ENCODE peak calls at places on chromosome 20, in ten cellular contexts. W is astrocyte of the spinal cord; X is bronchial epithelial cell; N is adrenal gland; Q is CD8-positive, alpha-beta T cell; L is pancreas; U is lung; I is GM23338; D is Peyer's patch; M is AG10803. C is an unnamed sample.

GRCh38 chr20:50115041-50115512 is 2.1 kb upstream of the UBE2V1 start:
- DNase-seq in X (no peak), I (no peak), Q (no peak), W (no peak), M (no peak), L (no peak), D (no peak), N (no peak), U (no peak), C (no peak)

GRCh38 chr20:59776626-59777320 is 156.7 kb downstream of the SYCP2 start:
- DNase-seq in M (no peak), X (no peak), D (no peak), I (no peak), N (no peak), W (no peak), U (no peak), L (no peak), Q (no peak), C (no peak)

GRCh38 chr20:40532103-40532502 is 156.9 kb downstream of the MAFB start:
- DNase-seq in L (no peak), U (no peak), N (no peak), Q (no peak), W (no peak), X (peak), M (no peak), D (no peak), I (peak), C (peak)

GRCh38 chr20:34582911-34583310 is 24.4 kb downstream of the MAP1LC3A start:
- DNase-seq in L (no peak), D (no peak), M (peak), Q (no peak), I (no peak), U (no peak), N (no peak), W (no peak), X (no peak), C (peak)

GRCh38 chr20:50318709-50319108 is 128.1 kb downstream of the CEBPB start:
- DNase-seq in Q (no peak), N (no peak), X (no peak), U (no peak), W (no peak), I (no peak), D (no peak), M (no peak), L (no peak), C (peak)

GRCh38 chr20:13348301-13349239 is 127.5 kb downstream of the ISM1 start:
- DNase-seq in L (no peak), W (peak), I (no peak), Q (no peak), U (no peak), M (peak), D (no peak), X (no peak), N (no peak), C (no peak)

GRCh38 chr20:62964700-62965099 is 12.2 kb downstream of the SLC17A9 start:
- DNase-seq in W (no peak), Q (no peak), X (no peak), L (no peak), I (no peak), M (no peak), D (no peak), U (no peak), N (no peak), C (peak)

GRCh38 chr20:1144401-1145172 is 26.2 kb downstream of the PSMF1 start:
- DNase-seq in U (no peak), W (no peak), L (no peak), X (no peak), I (no peak), Q (no peak), N (no peak), D (no peak), M (no peak), C (no peak)

GRCh38 chr20:7151666-7152065 is 384.2 kb downstream of the BMP2 start:
- DNase-seq in I (no peak), Q (no peak), U (no peak), N (no peak), L (no peak), M (no peak), X (peak), D (no peak), W (peak), C (peak)

GRCh38 chr20:2814076-2814475 is 711 bp upstream of the C20orf141 start:
- DNase-seq in M (no peak), I (no peak), Q (no peak), U (no peak), N (no peak), X (peak), L (no peak), W (no peak), D (no peak), C (no peak)

GRCh38 chr20:62752671-62753501 is 43.4 kb upstream of the MRGBP start:
- DNase-seq in W (no peak), N (no peak), Q (no peak), M (no peak), I (no peak), D (no peak), X (no peak), U (no peak), L (no peak), C (no peak)

GRCh38 chr20:444862-445426 is 17.4 kb downstream of the TBC1D20 start:
- DNase-seq in Q (no peak), I (no peak), U (no peak), M (peak), W (peak), X (peak), D (no peak), N (peak), L (no peak), C (peak)

GRCh38 chr20:3922983-3923339 is 33.8 kb downstream of the PANK2 start:
- DNase-seq in L (no peak), M (no peak), I (no peak), Q (no peak), W (no peak), U (no peak), X (no peak), D (no peak), N (no peak), C (no peak)

GRCh38 chr20:4091332-4092135 is 76.2 kb upstream of the RNF24 start:
- DNase-seq in X (peak), U (peak), W (peak), N (peak), I (peak), M (peak), D (peak), Q (no peak), L (peak), C (peak)

GRCh38 chr20:20664795-20665194 is 47.6 kb downstream of the RALGAPA2 start:
- DNase-seq in L (no peak), M (no peak), U (no peak), N (peak), D (no peak), I (peak), Q (no peak), X (peak), W (peak), C (peak)

GRCh38 chr20:25023316-25023715 is 30.8 kb upstream of the APMAP start:
- DNase-seq in Q (no peak), D (no peak), M (no peak), I (no peak), N (no peak), U (no peak), W (no peak), L (peak), X (no peak), C (no peak)

GRCh38 chr20:3010985-3011723 is 32.3 kb upstream of the GNRH2 start:
- DNase-seq in X (peak), D (no peak), I (no peak), Q (no peak), L (no peak), U (no peak), M (peak), W (peak), N (no peak), C (peak)

GRCh38 chr20:49936153-49937022 is at the start of gene RNF114:
- DNase-seq in N (peak), I (peak), W (peak), L (peak), U (peak), M (peak), X (peak), Q (peak), D (peak), C (peak)

GRCh38 chr20:59948828-59949720 is 8.9 kb downstream of the FAM217B start:
- DNase-seq in Q (no peak), N (peak), D (no peak), M (peak), L (no peak), X (peak), U (no peak), W (peak), I (peak), C (peak)

GRCh38 chr20:20369353-20370086 is 1.6 kb downstream of the INSM1 start:
- DNase-seq in X (peak), L (no peak), U (no peak), Q (no peak), N (no peak), D (no peak), W (no peak), I (peak), M (no peak), C (peak)

GRCh38 chr20:2446845-2447244 is 23.7 kb downstream of the SNRPB start:
- DNase-seq in I (peak), M (no peak), Q (no peak), D (no peak), N (no peak), L (no peak), X (no peak), W (no peak), U (no peak), C (no peak)

GRCh38 chr20:56360133-56360898 is 1.5 kb downstream of the FAM210B start:
- DNase-seq in U (no peak), X (no peak), N (peak), M (no peak), W (no peak), L (peak), Q (no peak), D (no peak), I (no peak), C (no peak)

GRCh38 chr20:63273635-63274380 is 1.2 kb downstream of the ARFGAP1 start:
- DNase-seq in U (no peak), X (peak), I (no peak), W (peak), L (no peak), M (peak), N (no peak), D (no peak), Q (no peak), C (peak)

GRCh38 chr20:50303573-50304500 is 113.2 kb downstream of the CEBPB start:
- DNase-seq in N (peak), I (no peak), Q (no peak), U (peak), X (peak), L (peak), M (peak), W (peak), D (peak), C (peak)

GRCh38 chr20:38725959-38726848 is 1.9 kb downstream of the SLC32A1 start:
- DNase-seq in N (no peak), M (peak), L (no peak), U (no peak), I (peak), X (no peak), W (no peak), Q (no peak), D (peak), C (peak)

GRCh38 chr20:60804240-60804917 is 447.7 kb upstream of the CDH4 start:
- DNase-seq in M (no peak), D (no peak), Q (no peak), I (peak), U (no peak), X (no peak), L (no peak), N (no peak), W (no peak), C (no peak)

GRCh38 chr20:25686081-25687077 is 10.3 kb downstream of the ZNF337 start:
- DNase-seq in D (no peak), U (no peak), N (no peak), L (no peak), Q (no peak), X (no peak), M (no peak), I (no peak), W (no peak), C (no peak)

GRCh38 chr20:57352305-57352704 is 1.2 kb downstream of the RAE1 start:
- DNase-seq in I (no peak), U (no peak), W (no peak), X (no peak), M (no peak), Q (no peak), D (no peak), L (no peak), N (no peak), C (no peak)

GRCh38 chr20:41228858-41229257 is 88.7 kb downstream of the ZHX3 start:
- DNase-seq in D (no peak), X (no peak), Q (no peak), M (no peak), U (no peak), I (no peak), L (no peak), N (no peak), W (no peak), C (no peak)

GRCh38 chr20:10861086-10861485 is 187.3 kb upstream of the JAG1 start:
- DNase-seq in I (no peak), Q (no peak), L (no peak), N (no peak), W (peak), X (peak), D (no peak), U (no peak), M (peak), C (peak)

GRCh38 chr20:25750765-25751696 is 54.4 kb upstream of the ZNF337 start:
- DNase-seq in Q (peak), W (peak), I (peak), N (peak), U (peak), M (peak), D (no peak), L (peak), X (peak), C (peak)

GRCh38 chr20:17610566-17611289 is 40.9 kb downstream of the DSTN start:
- DNase-seq in U (no peak), I (peak), M (peak), D (peak), N (no peak), L (peak), W (no peak), X (no peak), Q (peak), C (peak)

GRCh38 chr20:17972121-17972520 is 3.3 kb downstream of the MGME1 start:
- DNase-seq in U (no peak), L (no peak), I (no peak), D (no peak), N (no peak), M (no peak), Q (no peak), X (no peak), W (peak), C (no peak)

GRCh38 chr20:43947316-43947710 is 32.7 kb downstream of the TOX2 start:
- DNase-seq in W (no peak), X (no peak), Q (no peak), U (no peak), N (no peak), I (no peak), M (peak), L (no peak), D (no peak), C (no peak)

GRCh38 chr20:43946659-43947315 is 32.1 kb downstream of the TOX2 start:
- DNase-seq in W (no peak), D (no peak), U (no peak), L (no peak), N (no peak), I (no peak), Q (no peak), M (no peak), X (no peak), C (no peak)

GRCh38 chr20:43949741-43950618 is 35.3 kb downstream of the TOX2 start:
- DNase-seq in L (no peak), Q (peak), I (no peak), W (no peak), X (no peak), M (no peak), D (peak), N (peak), U (peak), C (no peak)

GRCh38 chr20:43949248-43949647 is 34.6 kb downstream of the TOX2 start:
- DNase-seq in Q (no peak), D (no peak), I (no peak), X (no peak), N (no peak), U (no peak), L (no peak), M (no peak), W (no peak), C (no peak)

GRCh38 chr20:43948455-43948854 is 33.8 kb downstream of the TOX2 start:
- DNase-seq in N (no peak), L (no peak), W (no peak), D (no peak), Q (no peak), M (no peak), U (no peak), X (no peak), I (no peak), C (no peak)
- H3K4me3 ChIP-seq in N (no peak), L (no peak), W (no peak), D (no peak), Q (no peak), M (no peak), U (no peak), X (no peak), I (no peak), C (no peak)

GRCh38 chr20:54126809-54127655 is 46.8 kb downstream of the CYP24A1 start:
- DNase-seq in D (no peak), I (no peak), W (no peak), L (no peak), N (no peak), Q (no peak), U (no peak), M (no peak), X (no peak), C (peak)
- TF ChIP-seq CTCF in D (no peak), I (no peak), W (no peak), L (no peak), N (no peak), Q (no peak), U (no peak), M (no peak), X (no peak), C (no peak)

DNA sequence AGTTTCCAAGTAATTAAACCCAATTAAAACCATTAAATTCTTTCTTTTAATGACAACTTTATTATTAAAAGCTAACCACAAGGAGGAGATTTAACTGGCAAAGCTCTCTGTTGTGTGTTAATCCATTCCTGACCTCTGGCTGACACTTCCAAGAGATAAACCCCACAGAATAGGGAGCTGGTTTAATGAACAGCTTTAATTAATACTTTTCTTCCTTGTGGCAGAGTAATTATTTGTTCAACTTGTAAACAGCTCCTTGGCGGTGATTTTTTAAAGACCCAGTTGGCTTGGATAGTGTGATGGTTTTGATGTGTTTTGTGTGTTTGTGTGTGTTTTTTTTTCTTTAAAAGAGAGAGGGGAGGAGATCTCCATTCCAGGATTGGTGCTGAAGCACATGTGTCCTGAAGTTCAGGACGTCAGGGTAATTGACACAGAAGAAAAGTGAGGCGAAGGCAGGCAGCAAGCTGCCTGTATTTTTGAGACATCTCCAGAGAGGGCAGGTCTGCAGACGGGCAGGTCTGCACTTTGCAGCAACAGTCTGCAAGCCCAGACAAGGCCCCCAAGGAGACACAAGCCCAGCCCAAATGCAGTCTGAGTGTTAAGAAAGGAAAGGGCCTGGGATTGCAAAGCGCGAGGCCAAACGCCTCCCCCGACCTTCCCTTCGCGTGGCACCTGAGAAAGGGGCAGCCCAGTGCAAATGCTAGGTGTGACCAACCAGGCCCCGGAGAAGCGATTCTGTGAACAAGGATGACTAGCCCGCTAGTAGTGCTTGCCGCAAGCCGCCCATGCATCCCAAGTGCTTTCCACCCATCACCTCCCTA is 230.7 kb downstream of the ZMYND8 start:
- DNase-seq in X (peak), U (no peak), L (no peak), Q (no peak), M (peak), D (no peak), N (no peak), W (no peak), I (peak), C (peak)
- H3K4me3 ChIP-seq in X (no peak), U (no peak), L (no peak), Q (no peak), M (no peak), D (no peak), N (no peak), W (no peak), I (no peak), C (no peak)

GRCh38 chr20:58639182-58640146 is 11.6 kb upstream of the STX16 start:
- DNase-seq in I (no peak), M (no peak), D (no peak), W (no peak), U (no peak), Q (no peak), N (no peak), X (no peak), L (no peak), C (no peak)
- TF ChIP-seq CTCF in I (no peak), M (peak), D (no peak), W (peak), U (no peak), Q (no peak), N (peak), X (no peak), L (no peak), C (no peak)

DNA sequence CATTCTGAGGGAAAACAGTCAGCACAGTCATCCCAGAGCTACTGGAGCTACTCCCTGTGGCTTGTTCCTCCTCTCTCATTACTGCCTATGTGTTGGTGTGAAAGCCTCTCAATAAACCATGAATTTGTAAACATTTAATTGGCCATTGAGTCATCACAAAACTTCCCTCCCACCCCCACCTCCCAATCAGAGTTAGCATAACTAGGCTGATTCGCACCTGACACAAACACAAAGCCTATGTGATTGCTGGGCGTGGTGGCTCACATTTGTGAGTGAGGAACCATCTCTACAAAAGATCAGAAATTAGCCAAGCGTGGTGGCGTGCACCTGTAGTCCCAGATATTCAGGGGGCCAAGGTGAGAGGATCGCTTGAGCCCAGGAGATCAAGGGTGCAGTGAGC is 17.1 kb upstream of the SNTA1 start:
- DNase-seq in I (no peak), M (no peak), X (peak), Q (no peak), D (no peak), U (no peak), W (no peak), L (no peak), N (no peak), C (peak)
- H3K4me3 ChIP-seq in I (no peak), M (no peak), X (no peak), Q (no peak), D (no peak), U (no peak), W (no peak), L (no peak), N (no peak), C (no peak)

GRCh38 chr20:37543828-37544227 is 16.2 kb upstream of the BLCAP start:
- DNase-seq in D (no peak), I (peak), N (peak), X (peak), M (peak), L (no peak), U (no peak), W (no peak), Q (no peak), C (peak)
- TF ChIP-seq CTCF in D (peak), I (peak), N (peak), X (peak), M (peak), L (no peak), U (no peak), W (peak), Q (no peak), C (peak)

DNA sequence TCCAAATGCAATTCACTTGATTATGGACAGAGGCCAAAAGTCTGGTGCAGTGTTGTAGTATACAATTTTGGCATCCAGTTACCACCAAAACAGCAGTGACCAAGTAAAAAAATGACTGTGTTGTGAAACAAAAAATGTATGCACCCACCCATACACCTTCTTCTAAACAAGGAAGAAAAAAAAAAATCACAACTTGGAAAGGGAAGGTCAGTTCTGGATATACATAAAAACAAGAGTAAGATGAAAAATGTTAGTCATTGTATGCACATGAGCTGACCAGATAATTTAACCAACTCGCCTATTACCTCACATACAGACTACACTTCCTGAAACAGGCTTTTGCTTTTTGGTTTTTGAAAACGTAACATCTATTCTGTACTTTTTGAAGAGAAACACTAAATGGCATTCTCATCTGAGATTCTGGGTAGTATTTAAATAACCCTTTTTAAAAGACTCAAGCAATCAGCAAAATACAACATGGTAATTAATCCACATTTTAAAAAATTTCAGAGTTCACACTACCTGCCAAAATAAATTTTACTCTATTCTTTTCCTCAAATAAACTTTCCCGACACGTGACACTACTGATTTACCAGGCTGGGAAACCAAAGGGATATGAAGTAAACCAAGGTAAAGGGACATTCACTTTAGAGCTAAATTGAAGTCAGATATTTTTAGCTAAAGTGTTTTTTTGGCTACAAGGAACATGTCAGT is 141.6 kb upstream of the SHLD1 start:
- DNase-seq in D (no peak), W (peak), Q (no peak), N (no peak), U (no peak), I (no peak), M (peak), X (peak), L (no peak), C (peak)
- H3K4me3 ChIP-seq in D (peak), W (peak), Q (peak), N (peak), U (no peak), I (no peak), M (peak), X (peak), L (no peak), C (peak)